ENCODE peak calls at places on chromosomes 4 and X, in nine cellular contexts. Q is stomach; M is psoas muscle; V is SK-N-SH; D is nephron progenitor cell; C is natural killer cell; E is esophagus squamous epithelium; B is RWPE1; Z is CD4-positive, alpha-beta T cell. N is an unnamed sample.

GRCh38 chr4:56321246-56321645 is 66.0 kb downstream of the AASDH start:
- DNase-seq in V (no peak), Z (no peak), E (no peak), D (no peak), M (no peak), B (no peak), Q (no peak), C (no peak), N (no peak)

GRCh38 chr4:148737071-148737470 is 294.9 kb upstream of the NR3C2 start:
- DNase-seq in V (no peak), Z (no peak), Q (no peak), M (no peak), E (no peak), C (no peak), B (no peak), D (no peak), N (no peak)

GRCh38 chrX:3712080-3712869 is 1.2 kb downstream of the PRKX start:
- DNase-seq in B (no peak), C (no peak), D (peak; percentile 38), V (no peak), M (no peak), Q (no peak), Z (no peak), E (no peak), N (peak; percentile 18)

GRCh38 chrX:74421181-74422028 is at the start of gene SLC16A2:
- DNase-seq in Q (peak; percentile 52), B (peak; percentile 62), D (peak; percentile 76), C (peak; percentile 14), V (peak; percentile 86), M (peak; percentile 85), E (no peak), Z (peak; percentile 2), N (peak; percentile 42)

GRCh38 chr4:100431416-100431815 is 86.4 kb downstream of the EMCN start:
- DNase-seq in D (no peak), E (no peak), M (no peak), B (no peak), Q (no peak), C (no peak), V (no peak), Z (no peak), N (no peak)

GRCh38 chr4:8365353-8365752 is 75.2 kb downstream of the ACOX3 start:
- DNase-seq in Q (no peak), E (no peak), V (no peak), D (no peak), M (peak; percentile 20), C (no peak), Z (no peak), B (no peak), N (no peak)

GRCh38 chrX:64977051-64977450 is 801 bp upstream of the ZC4H2 start:
- DNase-seq in Z (no peak), C (no peak), D (no peak), B (no peak), V (no peak), Q (no peak), E (no peak), M (no peak), N (no peak)

GRCh38 chr4:33715996-33716395 is 2528.3 kb downstream of the ARAP2 start:
- DNase-seq in B (peak; percentile 29), V (peak; percentile 5), Q (no peak), D (no peak), E (no peak), M (no peak), Z (no peak), C (no peak), N (no peak)

GRCh38 chrX:107715331-107716044 is 60.1 kb downstream of the TSC22D3 start:
- DNase-seq in B (no peak), M (peak; percentile 47), C (no peak), E (no peak), Z (no peak), V (peak; percentile 30), D (no peak), Q (no peak), N (no peak)

GRCh38 chr4:6681191-6681590 is 12.5 kb upstream of the S100P start:
- DNase-seq in C (no peak), Z (no peak), B (no peak), M (no peak), V (no peak), E (no peak), D (no peak), Q (no peak), N (no peak)

GRCh38 chr4:6191448-6192130 is 8.8 kb downstream of the JAKMIP1 start:
- DNase-seq in D (no peak), Q (no peak), M (no peak), Z (no peak), E (no peak), V (no peak), C (no peak), B (no peak), N (no peak)

GRCh38 chrX:2965965-2966364 is 36.8 kb upstream of the ARSD start:
- DNase-seq in Q (no peak), M (no peak), E (no peak), D (no peak), C (no peak), Z (no peak), V (no peak), B (no peak), N (no peak)

GRCh38 chr4:116397714-116398113 is 687.7 kb downstream of the TRAM1L1 start:
- DNase-seq in C (no peak), V (no peak), B (no peak), Q (no peak), M (no peak), D (no peak), E (no peak), Z (no peak), N (no peak)
- TF ChIP-seq CTCF in C (no peak), V (no peak), B (no peak), Q (no peak), M (no peak), D (no peak), E (no peak), Z (no peak), N (no peak)

GRCh38 chrX:131068945-131069719 is 11.0 kb downstream of the ARHGAP36 start:
- DNase-seq in D (peak; percentile 89), V (peak; percentile 82), E (no peak), B (no peak), Q (no peak), M (no peak), C (no peak), Z (no peak), N (peak; percentile 69)
- TF ChIP-seq CTCF in D (peak; percentile 72), V (peak; percentile 62), E (no peak), B (no peak), Q (no peak), M (peak; percentile 49), C (no peak), Z (no peak), N (peak; percentile 83)

DNA sequence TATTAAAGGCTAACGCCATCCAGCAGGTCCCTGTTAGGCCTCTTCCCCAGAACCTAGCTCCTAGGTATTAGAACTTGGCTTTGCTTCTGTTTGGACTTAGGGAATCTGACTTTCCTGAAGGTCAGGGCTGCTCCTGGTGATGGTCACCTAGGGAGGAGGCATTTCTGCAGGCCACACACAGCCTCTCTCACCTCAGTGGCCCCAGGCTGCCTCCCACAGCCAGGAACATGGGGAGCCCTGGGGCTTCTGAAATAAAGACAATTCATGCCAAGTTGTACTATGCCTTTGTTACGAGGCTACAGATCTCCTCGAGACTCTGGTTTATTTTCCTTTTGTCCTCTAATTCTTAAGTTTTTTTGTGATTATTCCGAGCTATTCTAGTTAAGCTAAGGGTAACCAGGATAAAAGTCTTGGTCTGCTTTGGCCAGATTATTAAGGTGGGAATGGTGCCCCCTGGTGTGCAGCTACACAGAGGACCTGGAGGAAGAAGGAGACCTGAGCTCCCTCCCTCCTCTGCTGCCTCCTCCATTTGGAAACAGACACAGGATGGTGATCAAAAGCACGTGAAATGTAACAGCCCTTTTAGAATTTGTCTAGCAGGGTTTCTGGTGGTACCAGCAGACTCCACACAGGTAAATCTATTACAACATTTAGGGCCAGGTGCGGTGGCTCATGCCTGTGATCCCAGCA is 131.0 kb downstream of the DCLK2 start:
- DNase-seq in Z (no peak), Q (peak; percentile 59), M (peak; percentile 62), D (peak; percentile 69), E (no peak), C (no peak), V (peak; percentile 56), B (peak; percentile 45), N (peak; percentile 58)
- TF ChIP-seq CTCF in Z (no peak), Q (peak; percentile 9), M (peak; percentile 35), D (peak; percentile 58), E (peak; percentile 55), C (no peak), V (peak; percentile 71), B (peak; percentile 33), N (peak; percentile 69)

GRCh38 chr4:138616775-138617174 is 374.6 kb upstream of the SLC7A11 start:
- DNase-seq in D (no peak), M (no peak), Z (no peak), B (no peak), E (no peak), C (no peak), V (no peak), Q (no peak), N (no peak)

GRCh38 chr4:138611017-138611416 is 368.9 kb upstream of the SLC7A11 start:
- DNase-seq in V (peak; percentile 30), E (no peak), D (no peak), B (no peak), M (no peak), Z (no peak), Q (no peak), C (no peak), N (no peak)

GRCh38 chr4:138611721-138612120 is 369.6 kb upstream of the SLC7A11 start:
- DNase-seq in E (no peak), B (no peak), Q (no peak), Z (no peak), C (no peak), M (no peak), D (no peak), V (peak; percentile 51), N (no peak)

GRCh38 chr4:138612428-138612827 is 370.3 kb upstream of the SLC7A11 start:
- DNase-seq in D (no peak), Z (no peak), Q (no peak), C (no peak), V (no peak), E (no peak), M (no peak), B (no peak), N (no peak)

DNA sequence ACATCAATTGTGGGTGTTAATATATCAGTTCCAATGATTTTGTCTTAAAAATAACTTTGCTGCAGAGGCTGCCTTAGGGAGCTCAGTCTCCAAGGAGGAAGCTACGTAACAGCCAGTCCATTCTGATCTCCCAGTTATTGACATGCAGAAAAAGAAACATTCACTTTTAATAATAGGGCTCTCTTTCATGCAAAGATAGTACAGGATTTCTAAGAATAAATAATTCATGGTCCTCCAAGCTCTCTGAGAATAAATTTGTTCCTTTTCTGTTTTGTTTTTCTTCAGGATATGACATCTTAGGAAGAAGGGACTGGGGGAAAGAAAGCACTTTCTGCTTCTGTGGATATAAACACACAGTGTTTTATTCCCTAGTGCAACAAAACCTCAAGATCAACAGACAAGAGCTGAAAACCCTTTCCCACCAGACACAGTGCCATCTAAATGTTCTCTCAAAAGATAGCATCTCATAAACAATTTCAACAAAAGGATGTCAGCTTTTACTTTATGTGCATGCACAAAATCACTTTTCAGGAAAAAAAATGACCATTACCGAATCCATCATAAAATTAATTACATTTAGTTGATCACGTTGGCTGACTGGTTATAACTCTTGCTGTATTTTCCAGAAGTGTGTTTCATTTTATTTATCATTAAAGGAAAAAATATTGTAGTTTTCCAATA is 372.5 kb upstream of the SLC7A11 start:
- DNase-seq in M (no peak), V (no peak), D (no peak), Z (no peak), C (no peak), Q (no peak), B (no peak), E (no peak), N (no peak)
- TF ChIP-seq CTCF in M (no peak), V (no peak), D (no peak), Z (no peak), C (no peak), Q (no peak), B (no peak), E (no peak), N (no peak)

N was measured in progenitor cell of endocrine pancreas.